ENCODE peak calls at places on chromosomes 16 and 17, in nine cellular contexts. One of them, this sample, is unnamed.

GRCh38 chr16:84090212-84090611 is 26.5 kb downstream of the MBTPS1 start:
- DNase-seq in foreskin fibroblast: no peak
- DNase-seq in IMR-90: no peak
- DNase-seq in epithelial cell of esophagus: no peak
- DNase-seq in fibroblast of pulmonary artery: no peak
- DNase-seq in cardiac muscle cell: no peak
- DNase-seq in bronchial epithelial cell: no peak
- DNase-seq in astrocyte of the cerebellum: no peak
- DNase-seq in right atrium auricular region: no peak
- DNase-seq in this sample: no peak

GRCh38 chr17:57480438-57481196 is 224.3 kb downstream of the MSI2 start:
- DNase-seq in foreskin fibroblast: peak
- DNase-seq in IMR-90: peak
- DNase-seq in epithelial cell of esophagus: peak
- DNase-seq in fibroblast of pulmonary artery: peak
- DNase-seq in cardiac muscle cell: peak
- DNase-seq in bronchial epithelial cell: peak
- DNase-seq in astrocyte of the cerebellum: peak
- DNase-seq in right atrium auricular region: no peak
- DNase-seq in this sample: no peak

GRCh38 chr17:50908860-50909764 is 43.0 kb upstream of the TOB1 start:
- DNase-seq in foreskin fibroblast: no peak
- DNase-seq in IMR-90: no peak
- DNase-seq in epithelial cell of esophagus: no peak
- DNase-seq in fibroblast of pulmonary artery: no peak
- DNase-seq in cardiac muscle cell: no peak
- DNase-seq in bronchial epithelial cell: no peak
- DNase-seq in astrocyte of the cerebellum: no peak
- DNase-seq in right atrium auricular region: no peak
- DNase-seq in this sample: peak

GRCh38 chr16:86248325-86248905 is 261.9 kb upstream of the FOXF1 start:
- DNase-seq in foreskin fibroblast: no peak
- DNase-seq in IMR-90: no peak
- DNase-seq in epithelial cell of esophagus: no peak
- DNase-seq in fibroblast of pulmonary artery: no peak
- DNase-seq in cardiac muscle cell: no peak
- DNase-seq in bronchial epithelial cell: no peak
- DNase-seq in astrocyte of the cerebellum: no peak
- DNase-seq in right atrium auricular region: peak
- DNase-seq in this sample: no peak

GRCh38 chr17:46056800-46057304 is 57.8 kb downstream of the STH start:
- DNase-seq in foreskin fibroblast: peak
- DNase-seq in IMR-90: peak
- DNase-seq in epithelial cell of esophagus: peak
- DNase-seq in fibroblast of pulmonary artery: peak
- DNase-seq in cardiac muscle cell: peak
- DNase-seq in bronchial epithelial cell: peak
- DNase-seq in astrocyte of the cerebellum: peak
- DNase-seq in right atrium auricular region: no peak
- DNase-seq in this sample: no peak

GRCh38 chr17:78013683-78014467 is 55.4 kb downstream of the TNRC6C start:
- DNase-seq in foreskin fibroblast: peak
- DNase-seq in IMR-90: peak
- DNase-seq in epithelial cell of esophagus: peak
- DNase-seq in fibroblast of pulmonary artery: peak
- DNase-seq in cardiac muscle cell: peak
- DNase-seq in bronchial epithelial cell: peak
- DNase-seq in astrocyte of the cerebellum: peak
- DNase-seq in right atrium auricular region: peak
- DNase-seq in this sample: peak

GRCh38 chr16:5490499-5490898 is 392.9 kb upstream of the EEF2KMT start:
- DNase-seq in foreskin fibroblast: no peak
- DNase-seq in IMR-90: no peak
- DNase-seq in epithelial cell of esophagus: no peak
- DNase-seq in fibroblast of pulmonary artery: no peak
- DNase-seq in cardiac muscle cell: no peak
- DNase-seq in bronchial epithelial cell: no peak
- DNase-seq in astrocyte of the cerebellum: no peak
- DNase-seq in right atrium auricular region: no peak
- DNase-seq in this sample: peak

GRCh38 chr16:2016407-2016922 is 3.1 kb upstream of the NPW start:
- DNase-seq in foreskin fibroblast: no peak
- DNase-seq in IMR-90: no peak
- DNase-seq in epithelial cell of esophagus: no peak
- DNase-seq in fibroblast of pulmonary artery: no peak
- DNase-seq in cardiac muscle cell: no peak
- DNase-seq in bronchial epithelial cell: no peak
- DNase-seq in astrocyte of the cerebellum: no peak
- DNase-seq in right atrium auricular region: no peak
- DNase-seq in this sample: no peak

GRCh38 chr16:16029431-16030011 is 80.1 kb downstream of the ABCC1 start:
- DNase-seq in foreskin fibroblast: no peak
- DNase-seq in IMR-90: peak
- DNase-seq in epithelial cell of esophagus: no peak
- DNase-seq in fibroblast of pulmonary artery: peak
- DNase-seq in cardiac muscle cell: peak
- DNase-seq in bronchial epithelial cell: no peak
- DNase-seq in astrocyte of the cerebellum: no peak
- DNase-seq in right atrium auricular region: no peak
- DNase-seq in this sample: no peak

GRCh38 chr17:17435323-17435722 is 41.5 kb upstream of the MED9 start:
- DNase-seq in foreskin fibroblast: peak
- DNase-seq in IMR-90: peak
- DNase-seq in epithelial cell of esophagus: peak
- DNase-seq in fibroblast of pulmonary artery: peak
- DNase-seq in cardiac muscle cell: peak
- DNase-seq in bronchial epithelial cell: peak
- DNase-seq in astrocyte of the cerebellum: no peak
- DNase-seq in right atrium auricular region: no peak
- DNase-seq in this sample: peak

GRCh38 chr17:17434477-17434876 is 42.3 kb upstream of the MED9 start:
- DNase-seq in foreskin fibroblast: no peak
- DNase-seq in IMR-90: no peak
- DNase-seq in epithelial cell of esophagus: peak
- DNase-seq in fibroblast of pulmonary artery: no peak
- DNase-seq in cardiac muscle cell: no peak
- DNase-seq in bronchial epithelial cell: no peak
- DNase-seq in astrocyte of the cerebellum: no peak
- DNase-seq in right atrium auricular region: no peak
- DNase-seq in this sample: no peak

GRCh38 chr17:17437893-17438292 is 38.9 kb upstream of the MED9 start:
- DNase-seq in foreskin fibroblast: no peak
- DNase-seq in IMR-90: no peak
- DNase-seq in epithelial cell of esophagus: no peak
- DNase-seq in fibroblast of pulmonary artery: no peak
- DNase-seq in cardiac muscle cell: no peak
- DNase-seq in bronchial epithelial cell: no peak
- DNase-seq in astrocyte of the cerebellum: no peak
- DNase-seq in right atrium auricular region: no peak
- DNase-seq in this sample: no peak

GRCh38 chr17:17439971-17440843 is 36.6 kb upstream of the MED9 start:
- DNase-seq in foreskin fibroblast: no peak
- DNase-seq in IMR-90: peak
- DNase-seq in epithelial cell of esophagus: peak
- DNase-seq in fibroblast of pulmonary artery: peak
- DNase-seq in cardiac muscle cell: peak
- DNase-seq in bronchial epithelial cell: peak
- DNase-seq in astrocyte of the cerebellum: peak
- DNase-seq in right atrium auricular region: peak
- DNase-seq in this sample: peak

GRCh38 chr17:17437461-17437860 is 39.3 kb upstream of the MED9 start:
- DNase-seq in foreskin fibroblast: no peak
- DNase-seq in IMR-90: no peak
- DNase-seq in epithelial cell of esophagus: no peak
- DNase-seq in fibroblast of pulmonary artery: no peak
- DNase-seq in cardiac muscle cell: no peak
- DNase-seq in bronchial epithelial cell: no peak
- DNase-seq in astrocyte of the cerebellum: no peak
- DNase-seq in right atrium auricular region: no peak
- DNase-seq in this sample: peak
- TF ChIP-seq CTCF in foreskin fibroblast: no peak
- TF ChIP-seq CTCF in IMR-90: no peak
- TF ChIP-seq CTCF in epithelial cell of esophagus: no peak
- TF ChIP-seq CTCF in fibroblast of pulmonary artery: no peak
- TF ChIP-seq CTCF in cardiac muscle cell: no peak
- TF ChIP-seq CTCF in bronchial epithelial cell: no peak
- TF ChIP-seq CTCF in astrocyte of the cerebellum: no peak
- TF ChIP-seq CTCF in right atrium auricular region: no peak
- TF ChIP-seq CTCF in this sample: no peak

GRCh38 chr16:3129137-3130131 is 5.4 kb upstream of the ZNF213 start:
- DNase-seq in foreskin fibroblast: peak
- DNase-seq in IMR-90: peak
- DNase-seq in epithelial cell of esophagus: peak
- DNase-seq in fibroblast of pulmonary artery: peak
- DNase-seq in cardiac muscle cell: peak
- DNase-seq in bronchial epithelial cell: peak
- DNase-seq in astrocyte of the cerebellum: peak
- DNase-seq in right atrium auricular region: peak
- DNase-seq in this sample: peak
- H3K4me3 ChIP-seq in foreskin fibroblast: peak
- H3K4me3 ChIP-seq in IMR-90: peak
- H3K4me3 ChIP-seq in epithelial cell of esophagus: peak
- H3K4me3 ChIP-seq in fibroblast of pulmonary artery: peak
- H3K4me3 ChIP-seq in cardiac muscle cell: no peak
- H3K4me3 ChIP-seq in bronchial epithelial cell: peak
- H3K4me3 ChIP-seq in astrocyte of the cerebellum: peak
- H3K4me3 ChIP-seq in right atrium auricular region: peak
- H3K4me3 ChIP-seq in this sample: peak

GRCh38 chr17:74177018-74177450 is 26.4 kb upstream of the RPL38 start:
- DNase-seq in foreskin fibroblast: peak
- DNase-seq in IMR-90: peak
- DNase-seq in epithelial cell of esophagus: peak
- DNase-seq in fibroblast of pulmonary artery: no peak
- DNase-seq in cardiac muscle cell: no peak
- DNase-seq in bronchial epithelial cell: peak
- DNase-seq in astrocyte of the cerebellum: no peak
- DNase-seq in right atrium auricular region: no peak
- DNase-seq in this sample: no peak
- TF ChIP-seq CTCF in foreskin fibroblast: no peak
- TF ChIP-seq CTCF in IMR-90: no peak
- TF ChIP-seq CTCF in epithelial cell of esophagus: no peak
- TF ChIP-seq CTCF in fibroblast of pulmonary artery: no peak
- TF ChIP-seq CTCF in cardiac muscle cell: no peak
- TF ChIP-seq CTCF in bronchial epithelial cell: no peak
- TF ChIP-seq CTCF in astrocyte of the cerebellum: no peak
- TF ChIP-seq CTCF in right atrium auricular region: no peak
- TF ChIP-seq CTCF in this sample: no peak

GRCh38 chr17:5826384-5826783 is 242.1 kb upstream of the NLRP1 start:
- DNase-seq in foreskin fibroblast: peak
- DNase-seq in IMR-90: peak
- DNase-seq in epithelial cell of esophagus: peak
- DNase-seq in fibroblast of pulmonary artery: no peak
- DNase-seq in cardiac muscle cell: no peak
- DNase-seq in bronchial epithelial cell: peak
- DNase-seq in astrocyte of the cerebellum: no peak
- DNase-seq in right atrium auricular region: no peak
- DNase-seq in this sample: no peak
- H3K4me3 ChIP-seq in foreskin fibroblast: no peak
- H3K4me3 ChIP-seq in IMR-90: no peak
- H3K4me3 ChIP-seq in epithelial cell of esophagus: no peak
- H3K4me3 ChIP-seq in fibroblast of pulmonary artery: no peak
- H3K4me3 ChIP-seq in cardiac muscle cell: no peak
- H3K4me3 ChIP-seq in bronchial epithelial cell: no peak
- H3K4me3 ChIP-seq in astrocyte of the cerebellum: no peak
- H3K4me3 ChIP-seq in right atrium auricular region: no peak
- H3K4me3 ChIP-seq in this sample: no peak

GRCh38 chr16:56314244-56314850 is 111.0 kb downstream of the AMFR start:
- DNase-seq in foreskin fibroblast: no peak
- DNase-seq in IMR-90: no peak
- DNase-seq in epithelial cell of esophagus: no peak
- DNase-seq in fibroblast of pulmonary artery: no peak
- DNase-seq in cardiac muscle cell: no peak
- DNase-seq in bronchial epithelial cell: no peak
- DNase-seq in astrocyte of the cerebellum: no peak
- DNase-seq in right atrium auricular region: no peak
- DNase-seq in this sample: no peak
- TF ChIP-seq CTCF in foreskin fibroblast: no peak
- TF ChIP-seq CTCF in IMR-90: no peak
- TF ChIP-seq CTCF in epithelial cell of esophagus: no peak
- TF ChIP-seq CTCF in fibroblast of pulmonary artery: no peak
- TF ChIP-seq CTCF in cardiac muscle cell: no peak
- TF ChIP-seq CTCF in bronchial epithelial cell: no peak
- TF ChIP-seq CTCF in astrocyte of the cerebellum: no peak
- TF ChIP-seq CTCF in right atrium auricular region: no peak
- TF ChIP-seq CTCF in this sample: no peak

DNA sequence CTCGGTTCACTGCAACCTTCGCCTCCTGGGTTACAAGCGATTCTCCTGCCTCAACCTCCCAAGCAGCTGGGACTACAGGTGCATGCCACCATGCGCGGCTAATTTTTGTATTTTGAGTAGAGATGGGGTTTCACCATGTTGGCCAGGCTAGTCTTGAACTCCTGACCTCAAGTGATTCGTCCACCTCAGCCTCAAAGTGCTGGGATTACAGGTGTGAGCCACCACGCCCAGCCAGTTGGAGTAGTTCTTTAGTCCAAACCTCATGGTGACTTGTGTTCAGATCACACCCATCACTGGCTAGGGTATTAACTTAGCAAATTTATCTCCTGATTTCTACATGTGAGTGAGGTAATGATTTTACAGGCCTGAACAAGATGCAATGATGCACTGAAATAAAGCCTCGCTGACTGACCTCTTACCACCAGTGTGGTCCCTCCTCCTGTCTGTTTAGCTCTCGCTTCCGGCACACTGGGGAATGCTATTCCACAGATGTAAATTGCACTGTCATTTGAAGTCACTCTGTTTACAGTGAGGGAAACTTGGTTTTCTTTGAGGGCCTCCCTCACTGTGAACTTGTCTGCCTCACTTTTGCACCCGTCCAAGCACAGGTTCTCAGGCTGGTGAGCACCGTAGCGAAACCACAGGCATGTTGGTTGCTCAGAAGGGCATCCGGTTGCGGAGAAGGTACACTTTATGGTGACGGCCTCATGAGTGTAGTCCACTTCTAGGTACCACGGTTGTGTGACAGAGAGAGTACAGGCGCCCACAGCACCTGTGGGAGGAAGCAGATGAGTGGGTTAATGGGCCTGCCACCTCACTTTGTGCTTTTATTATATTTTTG is 5.5 kb downstream of the IGSF6 start:
- DNase-seq in foreskin fibroblast: no peak
- DNase-seq in IMR-90: no peak
- DNase-seq in epithelial cell of esophagus: peak
- DNase-seq in fibroblast of pulmonary artery: no peak
- DNase-seq in cardiac muscle cell: no peak
- DNase-seq in bronchial epithelial cell: peak
- DNase-seq in astrocyte of the cerebellum: no peak
- DNase-seq in right atrium auricular region: peak
- DNase-seq in this sample: no peak
- H3K4me3 ChIP-seq in foreskin fibroblast: no peak
- H3K4me3 ChIP-seq in IMR-90: no peak
- H3K4me3 ChIP-seq in epithelial cell of esophagus: no peak
- H3K4me3 ChIP-seq in fibroblast of pulmonary artery: no peak
- H3K4me3 ChIP-seq in cardiac muscle cell: no peak
- H3K4me3 ChIP-seq in bronchial epithelial cell: no peak
- H3K4me3 ChIP-seq in astrocyte of the cerebellum: no peak
- H3K4me3 ChIP-seq in right atrium auricular region: no peak
- H3K4me3 ChIP-seq in this sample: no peak